ENCODE peak calls at places on chromosomes 4 and X, in ten cellular contexts. Z is AG04449, S is choroid plexus epithelial cell, P is neural crest cell, M is mammary epithelial cell, T is AG04450, U is uterus, Q is HFF-Myc, E is GM12865, B is psoas muscle. D is an unnamed sample.

GRCh38 chr4:89212666-89213381 is 94.8 kb downstream of the GPRIN3 start:
- DNase-seq in B (no peak), E (no peak), Z (no peak), S (no peak), U (no peak), Q (no peak), T (no peak), P (no peak), M (peak; percentile 14), D (no peak)

GRCh38 chr4:577499-578450 is 1.7 kb upstream of the TMEM271 start:
- DNase-seq in B (no peak), E (no peak), Q (no peak), Z (no peak), M (peak; percentile 39), U (no peak), P (peak; percentile 15), T (no peak), S (peak; percentile 17), D (peak; percentile 62)

GRCh38 chr4:56435001-56435747 is at the start of gene PPAT:
- DNase-seq in U (peak; percentile 98), T (peak; percentile 90), M (peak; percentile 99), Q (peak; percentile 84), Z (peak; percentile 69), B (peak; percentile 99), E (peak; percentile 99), P (peak; percentile 97), S (peak; percentile 99), D (peak; percentile 100)

GRCh38 chr4:13547563-13548041 is 3.3 kb upstream of the NKX3-2 start:
- DNase-seq in Q (no peak), P (no peak), U (no peak), M (no peak), Z (no peak), T (no peak), B (no peak), S (no peak), E (peak; percentile 46), D (no peak)

GRCh38 chrX:109537324-109537665 is 651 bp downstream of the NXT2 start:
- DNase-seq in S (peak; percentile 78), T (peak; percentile 15), U (no peak), Q (peak; percentile 5), M (peak; percentile 84), Z (no peak), P (no peak), E (no peak), B (no peak), D (peak; percentile 37)

GRCh38 chr4:128353791-128354190 is 66.2 kb upstream of the PGRMC2 start:
- DNase-seq in Q (no peak), T (no peak), E (no peak), Z (no peak), U (no peak), M (no peak), P (no peak), S (no peak), B (no peak), D (no peak)

GRCh38 chr4:8524595-8525382 is 55.4 kb upstream of the GPR78 start:
- DNase-seq in B (peak; percentile 15), S (no peak), T (no peak), M (no peak), E (no peak), Z (no peak), Q (no peak), P (no peak), U (no peak), D (no peak)

GRCh38 chrX:153626025-153626633 is 20.9 kb upstream of the DUSP9 start:
- DNase-seq in B (no peak), E (no peak), P (no peak), T (no peak), Q (no peak), U (no peak), M (no peak), Z (no peak), S (no peak), D (no peak)

GRCh38 chr4:17578482-17578891 is 1.5 kb downstream of the LAP3 start:
- DNase-seq in E (peak; percentile 59), T (no peak), P (no peak), Q (no peak), U (no peak), B (no peak), M (no peak), Z (no peak), S (peak; percentile 32), D (no peak)

GRCh38 chrX:71107245-71107644 is 705 bp upstream of the CXorf65 start:
- DNase-seq in E (no peak), Z (no peak), Q (no peak), S (no peak), P (no peak), T (no peak), U (no peak), M (no peak), B (no peak), D (no peak)
- TF ChIP-seq CTCF in E (no peak), Z (no peak), Q (no peak), S (no peak), P (no peak), T (no peak), U (no peak), M (no peak), B (no peak), D (no peak)

DNA sequence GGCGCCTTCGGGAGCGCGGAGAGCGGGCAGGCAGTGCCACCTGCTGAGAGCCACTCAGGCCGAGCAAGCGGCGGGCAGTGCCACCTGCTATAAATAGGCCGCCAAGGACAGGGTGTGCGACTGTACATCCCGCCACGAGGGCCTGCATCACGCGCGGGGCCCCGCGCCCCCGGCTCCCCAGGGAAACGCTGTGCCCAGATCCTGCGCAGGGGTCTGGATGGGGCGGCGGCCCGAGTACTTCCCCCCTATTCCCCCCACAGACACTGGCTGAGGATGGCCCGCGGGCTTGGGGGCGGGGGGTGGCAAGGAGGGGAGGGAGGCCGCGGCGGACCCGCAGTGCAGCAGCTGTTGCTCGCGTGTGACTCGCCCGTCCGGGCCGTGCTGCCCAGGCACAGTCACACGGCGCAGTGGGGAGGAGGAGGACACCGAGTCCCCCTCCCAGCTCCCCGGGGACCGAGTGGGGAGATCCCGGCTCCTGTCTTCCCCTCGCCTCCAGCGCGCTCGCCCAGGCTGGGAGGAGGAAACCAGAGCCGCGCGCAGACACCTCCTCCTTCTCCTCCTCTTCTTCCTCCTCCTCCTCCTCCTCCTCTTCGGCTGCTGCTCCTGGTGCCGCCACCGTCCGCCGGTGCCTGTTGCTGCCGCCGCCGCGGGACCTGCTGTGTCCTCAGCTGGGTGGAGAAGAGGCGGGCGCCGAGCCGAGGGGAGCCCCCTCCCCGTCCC is at the start of gene TBC1D1:
- DNase-seq in M (peak; percentile 16), T (no peak), Z (no peak), P (no peak), U (peak; percentile 66), Q (no peak), S (no peak), E (peak; percentile 69), B (peak; percentile 94), D (peak; percentile 93)
- TF ChIP-seq CTCF in M (no peak), T (no peak), Z (no peak), P (no peak), U (peak; percentile 31), Q (no peak), S (no peak), E (no peak), B (peak; percentile 28), D (no peak)

GRCh38 chrX:30488092-30488491 is 89.5 kb downstream of the TASL start:
- DNase-seq in Z (no peak), E (peak; percentile 52), M (no peak), P (peak; percentile 4), U (no peak), T (no peak), S (peak; percentile 38), B (no peak), Q (no peak), D (no peak)
- TF ChIP-seq CTCF in Z (no peak), E (peak; percentile 30), M (no peak), P (peak; percentile 50), U (no peak), T (peak; percentile 19), S (peak; percentile 47), B (no peak), Q (no peak), D (no peak)

GRCh38 chr4:97990409-97990808 is 152.9 kb downstream of the STPG2 start:
- DNase-seq in T (no peak), B (no peak), P (no peak), Q (no peak), Z (no peak), E (no peak), S (no peak), U (no peak), M (no peak), D (no peak)

GRCh38 chr4:97984545-97985131 is 158.6 kb downstream of the STPG2 start:
- DNase-seq in B (no peak), Z (no peak), M (no peak), E (peak; percentile 7), Q (no peak), T (no peak), S (peak; percentile 8), U (no peak), P (no peak), D (no peak)

DNA sequence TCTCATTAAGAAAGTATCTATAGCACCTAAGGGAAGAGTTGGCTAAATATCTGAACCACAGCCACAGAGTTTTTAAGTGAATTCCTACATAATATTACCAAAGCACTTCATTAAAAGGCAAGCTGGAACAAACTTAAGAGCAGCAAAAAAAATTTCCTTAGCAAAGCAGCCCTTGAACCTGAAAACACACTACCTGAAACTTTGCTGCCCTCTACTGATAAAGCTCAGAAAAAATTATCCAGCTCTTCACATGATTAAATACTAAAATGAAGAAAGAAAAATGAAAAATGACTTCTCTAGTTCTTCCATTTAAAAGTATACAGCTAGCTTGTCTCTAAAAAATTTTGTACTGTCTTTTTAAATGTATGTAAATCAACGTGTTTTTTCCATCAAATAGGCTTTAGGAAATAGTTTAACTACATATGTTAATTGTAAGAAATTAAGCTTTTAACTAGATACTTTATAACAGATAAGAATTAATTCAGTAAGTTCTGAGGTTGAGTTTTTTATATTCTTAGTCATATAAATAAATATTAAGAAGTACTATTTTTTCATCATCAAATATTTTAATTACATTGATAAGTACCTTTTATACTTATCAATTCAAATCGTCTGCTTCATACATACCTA is 156.1 kb downstream of the STPG2 start:
- DNase-seq in U (no peak), M (peak; percentile 26), T (no peak), P (no peak), E (peak; percentile 19), Q (no peak), S (peak; percentile 64), B (no peak), Z (no peak), D (no peak)
- TF ChIP-seq CTCF in U (no peak), M (peak; percentile 51), T (peak; percentile 12), P (peak; percentile 78), E (no peak), Q (no peak), S (peak; percentile 58), B (no peak), Z (no peak), D (peak; percentile 16)

GRCh38 chrX:11678174-11678573 is 12.5 kb upstream of the ARHGAP6 start:
- DNase-seq in Q (no peak), B (no peak), S (peak; percentile 17), P (no peak), M (no peak), U (peak; percentile 35), E (peak; percentile 42), Z (no peak), T (no peak), D (no peak)
- TF ChIP-seq CTCF in Q (peak; percentile 25), B (peak; percentile 35), S (peak; percentile 52), P (peak; percentile 55), M (peak; percentile 50), U (peak; percentile 31), E (peak; percentile 18), Z (peak; percentile 24), T (peak; percentile 25), D (no peak)

D was measured in left lung.